ENCODE peak calls at places on chromosomes 12 and 14, in six cellular contexts. D, I, K, T, P and A are unnamed samples.

GRCh38 chr14:103872492-103873113 is 25.2 kb upstream of the PPP1R13B start:
- DNase-seq in D (no peak), P (no peak), K (no peak), T (no peak), I (no peak), A (no peak)

GRCh38 chr12:121240484-121241202 is 30.7 kb downstream of the P2RX4 start:
- DNase-seq in K (no peak), T (peak; percentile 61), I (peak; percentile 79), D (no peak), P (peak; percentile 53), A (peak; percentile 71)

GRCh38 chr12:130707571-130707891 is 8.6 kb downstream of the RIMBP2 start:
- DNase-seq in T (no peak), K (no peak), I (no peak), P (no peak), D (peak; percentile 35), A (no peak)

GRCh38 chr12:42322567-42322966 is 3.3 kb downstream of the ZCRB1 start:
- DNase-seq in K (no peak), D (no peak), T (no peak), P (no peak), I (no peak), A (no peak)

GRCh38 chr12:75889214-75889613 is 142.4 kb downstream of the PHLDA1 start:
- DNase-seq in P (no peak), T (no peak), K (peak; percentile 52), D (no peak), I (no peak), A (no peak)

GRCh38 chr12:111444706-111445310 is 39.1 kb downstream of the SH2B3 start:
- DNase-seq in T (peak; percentile 77), P (peak; percentile 61), D (no peak), K (no peak), I (peak; percentile 69), A (no peak)

GRCh38 chr14:30223385-30223785 is 295.7 kb upstream of the PRKD1 start:
- DNase-seq in T (peak; percentile 55), P (peak; percentile 39), K (peak; percentile 89), D (peak; percentile 66), I (peak; percentile 29), A (peak; percentile 93)

GRCh38 chr12:53048780-53049401 is 974 bp upstream of the TNS2 start:
- DNase-seq in P (peak; percentile 67), K (no peak), D (peak; percentile 67), T (peak; percentile 85), I (peak; percentile 86), A (peak; percentile 77)

GRCh38 chr14:82811246-82811645 is 1277.6 kb upstream of the SEL1L start:
- DNase-seq in D (no peak), P (no peak), I (no peak), K (no peak), T (no peak), A (no peak)

GRCh38 chr14:46490150-46490769 is 161.3 kb downstream of the RPL10L start:
- DNase-seq in K (no peak), T (no peak), P (peak; percentile 18), D (no peak), I (no peak), A (no peak)

GRCh38 chr14:66403183-66403582 is 83.0 kb upstream of the CCDC196 start:
- DNase-seq in T (no peak), P (no peak), K (peak; percentile 50), I (no peak), D (no peak), A (no peak)

GRCh38 chr12:60021235-60021634 is 425.4 kb downstream of the SLC16A7 start:
- DNase-seq in D (no peak), K (no peak), P (no peak), I (no peak), T (no peak), A (no peak)

GRCh38 chr14:101454229-101454628 is 107.1 kb upstream of the DIO3 start:
- DNase-seq in D (no peak), T (no peak), I (no peak), P (no peak), K (no peak), A (no peak)
- H3K27me3 ChIP-seq in D (no peaks in the 10 kb centered on the region), T (peaks cover under 1% of the 10 kb centered on the region), I (peaks cover 97% of the 10 kb centered on the region), P (peaks cover 19% of the 10 kb centered on the region), K (peaks cover 21% of the 10 kb centered on the region), A (peaks cover 9% of the 10 kb centered on the region)

GRCh38 chr14:101819251-101819990 is 57.9 kb downstream of the PPP2R5C start:
- DNase-seq in T (no peak), K (no peak), P (no peak), I (no peak), D (no peak), A (no peak)
- H3K4me1 ChIP-seq in T (no peaks in the 10 kb centered on the region), K (no peaks in the 10 kb centered on the region), P (no peaks in the 10 kb centered on the region), I (peaks cover 85% of the 10 kb centered on the region), D (no peaks in the 10 kb centered on the region), A (no peaks in the 10 kb centered on the region)

GRCh38 chr12:114000861-114001260 is 34.7 kb upstream of the RBM19 start:
- DNase-seq in D (no peak), T (no peak), I (no peak), K (no peak), P (no peak), A (no peak)
- H3K27me3 ChIP-seq in D (no peaks in the 10 kb centered on the region), T (no peaks in the 10 kb centered on the region), I (peaks cover 84% of the 10 kb centered on the region), K (peaks cover under 1% of the 10 kb centered on the region), P (no peaks in the 10 kb centered on the region), A (no peaks in the 10 kb centered on the region)

GRCh38 chr12:101021442-101021841 is 188.6 kb downstream of the SLC5A8 start:
- DNase-seq in I (no peak), D (no peak), T (no peak), K (no peak), P (no peak), A (no peak)
- H3K4me1 ChIP-seq in I (no peaks in the 10 kb centered on the region), D (peaks cover 4% of the 10 kb centered on the region), T (no peaks in the 10 kb centered on the region), K (peaks cover 49% of the 10 kb centered on the region), P (no peaks in the 10 kb centered on the region), A (no peaks in the 10 kb centered on the region)

GRCh38 chr14:48805315-48805714 is 780.9 kb downstream of the RPS29 start:
- DNase-seq in T (no peak), D (no peak), P (no peak), I (no peak), K (no peak), A (no peak)
- H3K27me3 ChIP-seq in T (no peaks in the 10 kb centered on the region), D (no peaks in the 10 kb centered on the region), P (no peaks in the 10 kb centered on the region), I (no peaks in the 10 kb centered on the region), K (no peaks in the 10 kb centered on the region), A (no peaks in the 10 kb centered on the region)

GRCh38 chr12:108633081-108633533 is 587 bp downstream of the SELPLG start:
- DNase-seq in T (no peak), K (no peak), P (no peak), I (no peak), D (no peak), A (no peak)

GRCh38 chr12:108629824-108630476 is 3.7 kb downstream of the SELPLG start:
- DNase-seq in K (peak; percentile 64), D (peak; percentile 55), P (no peak), T (peak; percentile 20), I (no peak), A (no peak)

GRCh38 chr12:108630481-108631207 is 3.0 kb downstream of the SELPLG start:
- DNase-seq in I (no peak), D (no peak), P (no peak), T (no peak), K (peak; percentile 90), A (no peak)

GRCh38 chr12:108627134-108627920 is 6.4 kb downstream of the SELPLG start:
- DNase-seq in D (no peak), T (no peak), K (no peak), P (no peak), I (no peak), A (no peak)

GRCh38 chr12:108629156-108629555 is 4.5 kb downstream of the SELPLG start:
- DNase-seq in T (peak; percentile 18), P (no peak), K (no peak), I (no peak), D (peak; percentile 45), A (no peak)
- H3K4me1 ChIP-seq in T (no peaks in the 10 kb centered on the region), P (no peaks in the 10 kb centered on the region), K (peaks cover 32% of the 10 kb centered on the region), I (peaks cover 9% of the 10 kb centered on the region), D (no peaks in the 10 kb centered on the region), A (no peaks in the 10 kb centered on the region)

GRCh38 chr14:38860530-38860929 is 242.5 kb downstream of the SEC23A start:
- DNase-seq in K (no peak), D (no peak), I (no peak), T (no peak), P (no peak), A (no peak)

GRCh38 chr14:38856798-38857197 is 246.2 kb downstream of the SEC23A start:
- DNase-seq in D (no peak), P (no peak), T (no peak), K (no peak), I (no peak), A (no peak)

GRCh38 chr14:38867561-38868150 is 235.4 kb downstream of the SEC23A start:
- DNase-seq in P (peak; percentile 85), K (peak; percentile 42), I (peak; percentile 41), T (peak; percentile 77), D (no peak), A (peak; percentile 60)

GRCh38 chr14:38866461-38866860 is 236.6 kb downstream of the SEC23A start:
- DNase-seq in K (no peak), D (no peak), T (no peak), I (no peak), P (no peak), A (no peak)

GRCh38 chr14:38862381-38862780 is 240.7 kb downstream of the SEC23A start:
- DNase-seq in D (no peak), K (no peak), I (no peak), T (no peak), P (no peak), A (no peak)
- H3K27me3 ChIP-seq in D (no peaks in the 10 kb centered on the region), K (no peaks in the 10 kb centered on the region), I (no peaks in the 10 kb centered on the region), T (no peaks in the 10 kb centered on the region), P (no peaks in the 10 kb centered on the region), A (no peaks in the 10 kb centered on the region)

GRCh38 chr12:57890191-57891120 is 43.9 kb upstream of the CTDSP2 start:
- DNase-seq in P (peak; percentile 23), D (no peak), T (no peak), I (no peak), K (peak; percentile 48), A (no peak)
- H3K4me1 ChIP-seq in P (peaks cover 32% of the 10 kb centered on the region), D (no peaks in the 10 kb centered on the region), T (peaks cover 15% of the 10 kb centered on the region), I (peaks cover 87% of the 10 kb centered on the region), K (peaks cover 43% of the 10 kb centered on the region), A (peaks cover 2% of the 10 kb centered on the region)

DNA sequence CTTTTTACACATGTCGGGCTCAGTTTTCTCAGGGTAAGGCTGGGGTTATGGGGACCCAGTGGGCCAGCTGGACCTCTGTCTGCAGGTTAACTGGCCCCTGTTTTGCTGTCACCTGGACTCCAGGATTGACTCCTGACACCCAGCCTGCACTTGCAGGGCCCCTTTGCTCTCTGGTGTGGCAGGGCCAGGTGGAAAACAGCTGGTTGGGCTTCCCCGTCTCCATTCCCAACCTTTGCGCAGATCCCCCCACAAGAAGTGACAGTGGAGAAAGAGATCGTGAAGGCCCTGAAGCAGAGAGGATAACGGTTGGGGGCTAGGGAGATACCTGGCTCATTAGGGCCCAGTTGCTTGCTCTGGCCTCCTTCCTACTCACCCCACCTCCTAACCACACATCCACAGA is 1.5 kb upstream of the PPP1R1A start:
- DNase-seq in T (no peak), D (no peak), K (no peak), P (no peak), I (no peak), A (no peak)
- H3K27me3 ChIP-seq in T (no peaks in the 10 kb centered on the region), D (no peaks in the 10 kb centered on the region), K (peaks cover 21% of the 10 kb centered on the region), P (peaks cover 4% of the 10 kb centered on the region), I (peaks cover 65% of the 10 kb centered on the region), A (no peaks in the 10 kb centered on the region)

DNA sequence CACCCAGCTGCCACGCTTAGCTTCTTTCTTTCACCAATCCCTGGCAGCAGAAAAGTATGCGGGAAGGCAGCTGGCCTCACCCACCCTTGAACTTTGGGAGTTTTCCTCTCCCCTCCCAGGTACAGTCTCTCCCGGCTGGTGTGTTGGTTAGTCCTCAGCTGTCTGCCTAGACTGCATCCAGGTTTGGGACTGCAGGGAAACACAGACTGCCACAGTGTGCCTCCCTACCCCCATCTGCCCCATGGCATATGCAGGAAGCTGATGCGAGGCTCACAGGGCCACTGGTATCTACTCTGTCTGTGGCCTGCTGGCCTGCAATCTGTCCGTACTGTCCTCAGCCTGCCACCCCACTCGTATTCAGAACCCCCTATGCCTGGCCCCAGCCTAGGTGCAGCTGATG is 2.1 kb downstream of the CD9 start:
- DNase-seq in K (no peak), T (no peak), P (peak; percentile 50), D (no peak), I (no peak), A (no peak)
- H3K4me1 ChIP-seq in K (peaks cover 53% of the 10 kb centered on the region), T (no peaks in the 10 kb centered on the region), P (peaks cover 38% of the 10 kb centered on the region), D (no peaks in the 10 kb centered on the region), I (peaks cover 81% of the 10 kb centered on the region), A (no peaks in the 10 kb centered on the region)